ENCODE peak calls at places on chromosomes 4 and X, in nine cellular contexts. One of them, this sample, is unnamed.

GRCh38 chr4:173057906-173058305 is 110.7 kb upstream of the GALNT7 start:
- DNase-seq in right lobe of liver: no peak
- DNase-seq in ovary: no peak
- DNase-seq in prostate gland: no peak
- DNase-seq in fibroblast of lung: no peak
- DNase-seq in lower lobe of right lung: no peak
- DNase-seq in testis: no peak
- DNase-seq in cardiac muscle cell: no peak
- DNase-seq in brain microvascular endothelial cell: peak
- DNase-seq in this sample: peak

GRCh38 chrX:34365482-34365881 is 233.4 kb upstream of the FAM47A start:
- DNase-seq in brain microvascular endothelial cell: peak
- DNase-seq in cardiac muscle cell: peak
- DNase-seq in testis: peak
- DNase-seq in right lobe of liver: no peak
- DNase-seq in fibroblast of lung: peak
- DNase-seq in lower lobe of right lung: no peak
- DNase-seq in ovary: no peak
- DNase-seq in prostate gland: no peak
- DNase-seq in this sample: peak

GRCh38 chr4:149785686-149786431 is 29.8 kb downstream of the IQCM start:
- DNase-seq in cardiac muscle cell: no peak
- DNase-seq in fibroblast of lung: peak
- DNase-seq in lower lobe of right lung: no peak
- DNase-seq in ovary: no peak
- DNase-seq in brain microvascular endothelial cell: no peak
- DNase-seq in right lobe of liver: no peak
- DNase-seq in prostate gland: no peak
- DNase-seq in testis: no peak
- DNase-seq in this sample: no peak

GRCh38 chrX:10929747-10930146 is 181.4 kb upstream of the HCCS start:
- DNase-seq in ovary: no peak
- DNase-seq in testis: no peak
- DNase-seq in fibroblast of lung: no peak
- DNase-seq in cardiac muscle cell: no peak
- DNase-seq in prostate gland: no peak
- DNase-seq in lower lobe of right lung: no peak
- DNase-seq in brain microvascular endothelial cell: no peak
- DNase-seq in right lobe of liver: no peak
- DNase-seq in this sample: no peak

GRCh38 chrX:100410083-100410590 is at the start of gene PCDH19:
- DNase-seq in lower lobe of right lung: peak
- DNase-seq in brain microvascular endothelial cell: peak
- DNase-seq in fibroblast of lung: peak
- DNase-seq in ovary: peak
- DNase-seq in cardiac muscle cell: peak
- DNase-seq in right lobe of liver: peak
- DNase-seq in testis: peak
- DNase-seq in prostate gland: peak
- DNase-seq in this sample: peak

GRCh38 chrX:104618106-104618895 is 52.3 kb downstream of the IL1RAPL2 start:
- DNase-seq in fibroblast of lung: no peak
- DNase-seq in right lobe of liver: no peak
- DNase-seq in brain microvascular endothelial cell: no peak
- DNase-seq in lower lobe of right lung: no peak
- DNase-seq in cardiac muscle cell: no peak
- DNase-seq in testis: no peak
- DNase-seq in ovary: no peak
- DNase-seq in prostate gland: no peak
- DNase-seq in this sample: no peak

GRCh38 chr4:126794363-126794762 is 838.4 kb upstream of the INTU start:
- DNase-seq in lower lobe of right lung: no peak
- DNase-seq in fibroblast of lung: peak
- DNase-seq in cardiac muscle cell: no peak
- DNase-seq in brain microvascular endothelial cell: no peak
- DNase-seq in prostate gland: no peak
- DNase-seq in ovary: no peak
- DNase-seq in testis: no peak
- DNase-seq in right lobe of liver: no peak
- DNase-seq in this sample: no peak

GRCh38 chr4:176879370-176880116 is 86.8 kb upstream of the VEGFC start:
- DNase-seq in prostate gland: no peak
- DNase-seq in brain microvascular endothelial cell: no peak
- DNase-seq in fibroblast of lung: peak
- DNase-seq in testis: no peak
- DNase-seq in cardiac muscle cell: no peak
- DNase-seq in right lobe of liver: no peak
- DNase-seq in ovary: no peak
- DNase-seq in lower lobe of right lung: no peak
- DNase-seq in this sample: no peak

GRCh38 chr4:139957108-139957464 is 196.9 kb downstream of the MAML3 start:
- DNase-seq in ovary: no peak
- DNase-seq in testis: no peak
- DNase-seq in brain microvascular endothelial cell: no peak
- DNase-seq in prostate gland: no peak
- DNase-seq in right lobe of liver: no peak
- DNase-seq in fibroblast of lung: no peak
- DNase-seq in lower lobe of right lung: no peak
- DNase-seq in cardiac muscle cell: no peak
- DNase-seq in this sample: no peak

GRCh38 chr4:139957986-139958737 is 195.8 kb downstream of the MAML3 start:
- DNase-seq in lower lobe of right lung: no peak
- DNase-seq in testis: no peak
- DNase-seq in prostate gland: no peak
- DNase-seq in fibroblast of lung: no peak
- DNase-seq in cardiac muscle cell: no peak
- DNase-seq in ovary: no peak
- DNase-seq in brain microvascular endothelial cell: no peak
- DNase-seq in right lobe of liver: no peak
- DNase-seq in this sample: no peak

GRCh38 chr4:139955600-139955999 is 198.4 kb downstream of the MAML3 start:
- DNase-seq in ovary: no peak
- DNase-seq in right lobe of liver: no peak
- DNase-seq in brain microvascular endothelial cell: no peak
- DNase-seq in fibroblast of lung: no peak
- DNase-seq in cardiac muscle cell: no peak
- DNase-seq in lower lobe of right lung: no peak
- DNase-seq in prostate gland: no peak
- DNase-seq in testis: no peak
- DNase-seq in this sample: no peak

GRCh38 chr4:139954512-139954911 is 199.5 kb downstream of the MAML3 start:
- DNase-seq in prostate gland: no peak
- DNase-seq in ovary: no peak
- DNase-seq in right lobe of liver: no peak
- DNase-seq in fibroblast of lung: no peak
- DNase-seq in brain microvascular endothelial cell: no peak
- DNase-seq in lower lobe of right lung: no peak
- DNase-seq in cardiac muscle cell: no peak
- DNase-seq in testis: no peak
- DNase-seq in this sample: no peak

DNA sequence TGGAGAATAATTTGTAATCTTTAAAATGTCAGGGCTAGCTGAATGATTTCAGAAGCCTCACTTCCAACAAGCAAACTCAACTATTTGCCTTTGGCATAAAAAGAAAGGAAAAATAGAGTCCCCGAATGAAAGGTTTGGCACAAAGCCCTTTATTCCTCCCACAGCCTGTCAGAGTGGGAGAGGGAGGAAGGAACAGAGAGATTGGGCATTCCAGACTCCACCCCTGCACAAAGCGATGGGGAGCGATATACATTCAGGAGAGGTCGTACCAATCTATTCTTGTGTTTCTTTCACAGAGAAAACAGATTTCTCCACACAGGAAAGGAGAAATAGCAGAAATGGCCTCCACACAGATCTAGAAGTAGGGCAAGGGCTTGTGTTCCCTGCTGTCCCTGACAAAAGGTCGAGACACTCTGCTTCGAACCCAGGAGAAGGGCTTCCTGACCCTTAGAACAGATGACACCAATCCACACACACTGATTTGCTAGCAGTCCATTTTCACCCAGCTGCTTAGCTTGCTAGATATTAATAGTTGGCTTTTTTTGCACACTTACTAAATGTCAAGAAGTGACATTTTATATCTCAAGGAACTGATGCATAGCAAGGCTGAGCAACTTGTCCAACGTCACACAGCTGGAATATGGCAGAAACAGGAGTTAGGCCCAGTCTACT is 197.4 kb downstream of the MAML3 start:
- DNase-seq in brain microvascular endothelial cell: no peak
- DNase-seq in right lobe of liver: no peak
- DNase-seq in prostate gland: no peak
- DNase-seq in ovary: no peak
- DNase-seq in testis: peak
- DNase-seq in lower lobe of right lung: no peak
- DNase-seq in fibroblast of lung: peak
- DNase-seq in cardiac muscle cell: no peak
- DNase-seq in this sample: no peak
- H3K27ac ChIP-seq in brain microvascular endothelial cell: no peak
- H3K27ac ChIP-seq in right lobe of liver: no peak
- H3K27ac ChIP-seq in prostate gland: no peak
- H3K27ac ChIP-seq in ovary: peak
- H3K27ac ChIP-seq in testis: peak
- H3K27ac ChIP-seq in lower lobe of right lung: peak
- H3K27ac ChIP-seq in fibroblast of lung: no peak
- H3K27ac ChIP-seq in cardiac muscle cell: peak
- H3K27ac ChIP-seq in this sample: no peak

DNA sequence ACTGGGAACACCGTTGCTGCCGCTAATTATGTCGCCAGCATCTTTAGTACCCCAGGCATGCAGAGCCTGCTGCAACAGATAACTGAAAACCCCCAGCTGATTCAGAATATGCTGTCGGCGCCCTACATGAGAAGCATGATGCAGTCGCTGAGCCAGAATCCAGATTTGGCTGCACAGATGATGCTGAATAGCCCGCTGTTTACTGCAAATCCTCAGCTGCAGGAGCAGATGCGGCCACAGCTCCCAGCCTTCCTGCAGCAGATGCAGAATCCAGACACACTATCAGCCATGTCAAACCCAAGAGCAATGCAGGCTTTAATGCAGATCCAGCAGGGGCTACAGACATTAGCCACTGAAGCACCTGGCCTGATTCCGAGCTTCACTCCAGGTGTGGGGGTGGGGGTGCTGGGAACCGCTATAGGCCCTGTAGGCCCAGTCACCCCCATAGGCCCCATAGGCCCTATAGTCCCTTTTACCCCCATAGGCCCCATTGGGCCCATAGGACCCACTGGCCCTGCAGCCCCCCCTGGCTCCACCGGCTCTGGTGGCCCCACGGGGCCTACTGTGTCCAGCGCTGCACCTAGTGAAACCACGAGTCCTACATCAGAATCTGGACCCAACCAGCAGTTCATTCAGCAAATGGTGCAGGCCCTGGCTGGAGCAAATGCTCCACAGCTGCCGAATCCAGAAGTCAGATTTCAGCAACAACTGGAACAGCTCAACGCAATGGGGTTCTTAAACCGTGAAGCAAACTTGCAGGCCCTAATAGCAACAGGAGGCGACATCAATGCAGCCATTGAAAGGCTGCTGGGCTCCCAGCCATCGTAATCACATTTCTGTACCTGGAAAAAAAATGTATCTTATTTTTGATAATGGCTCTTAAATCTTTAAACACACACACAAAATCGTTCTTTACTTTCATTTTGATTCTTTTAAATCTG is 1.8 kb downstream of the UBQLN2 start:
- DNase-seq in lower lobe of right lung: no peak
- DNase-seq in cardiac muscle cell: peak
- DNase-seq in testis: peak
- DNase-seq in prostate gland: no peak
- DNase-seq in ovary: no peak
- DNase-seq in right lobe of liver: no peak
- DNase-seq in fibroblast of lung: no peak
- DNase-seq in brain microvascular endothelial cell: no peak
- DNase-seq in this sample: peak
- H3K27ac ChIP-seq in lower lobe of right lung: peak
- H3K27ac ChIP-seq in cardiac muscle cell: peak
- H3K27ac ChIP-seq in testis: no peak
- H3K27ac ChIP-seq in prostate gland: no peak
- H3K27ac ChIP-seq in ovary: no peak
- H3K27ac ChIP-seq in right lobe of liver: no peak
- H3K27ac ChIP-seq in fibroblast of lung: peak
- H3K27ac ChIP-seq in brain microvascular endothelial cell: no peak
- H3K27ac ChIP-seq in this sample: no peak

GRCh38 chrX:112341598-112341997 is 259.0 kb upstream of the TRPC5 start:
- DNase-seq in fibroblast of lung: no peak
- DNase-seq in testis: peak
- DNase-seq in prostate gland: no peak
- DNase-seq in brain microvascular endothelial cell: no peak
- DNase-seq in right lobe of liver: no peak
- DNase-seq in cardiac muscle cell: no peak
- DNase-seq in ovary: no peak
- DNase-seq in lower lobe of right lung: no peak
- DNase-seq in this sample: no peak
- H3K27ac ChIP-seq in fibroblast of lung: no peak
- H3K27ac ChIP-seq in testis: no peak
- H3K27ac ChIP-seq in prostate gland: no peak
- H3K27ac ChIP-seq in brain microvascular endothelial cell: no peak
- H3K27ac ChIP-seq in right lobe of liver: no peak
- H3K27ac ChIP-seq in cardiac muscle cell: no peak
- H3K27ac ChIP-seq in ovary: no peak
- H3K27ac ChIP-seq in lower lobe of right lung: no peak
- H3K27ac ChIP-seq in this sample: no peak

GRCh38 chr4:108620101-108620932 is at the start of gene RPL34:
- DNase-seq in brain microvascular endothelial cell: peak
- DNase-seq in prostate gland: peak
- DNase-seq in fibroblast of lung: peak
- DNase-seq in right lobe of liver: peak
- DNase-seq in lower lobe of right lung: peak
- DNase-seq in ovary: peak
- DNase-seq in cardiac muscle cell: peak
- DNase-seq in testis: peak
- DNase-seq in this sample: peak

GRCh38 chr4:108620933-108621905 is 843 bp downstream of the RPL34 start:
- DNase-seq in cardiac muscle cell: no peak
- DNase-seq in ovary: no peak
- DNase-seq in brain microvascular endothelial cell: no peak
- DNase-seq in lower lobe of right lung: no peak
- DNase-seq in fibroblast of lung: no peak
- DNase-seq in right lobe of liver: no peak
- DNase-seq in testis: no peak
- DNase-seq in prostate gland: no peak
- DNase-seq in this sample: no peak

GRCh38 chr4:108622022-108622421 is 1.6 kb downstream of the RPL34 start:
- DNase-seq in prostate gland: no peak
- DNase-seq in cardiac muscle cell: no peak
- DNase-seq in fibroblast of lung: no peak
- DNase-seq in brain microvascular endothelial cell: no peak
- DNase-seq in right lobe of liver: no peak
- DNase-seq in testis: no peak
- DNase-seq in lower lobe of right lung: no peak
- DNase-seq in ovary: no peak
- DNase-seq in this sample: no peak

GRCh38 chr4:108622828-108623227 is 2.5 kb downstream of the RPL34 start:
- DNase-seq in fibroblast of lung: no peak
- DNase-seq in lower lobe of right lung: no peak
- DNase-seq in brain microvascular endothelial cell: no peak
- DNase-seq in prostate gland: no peak
- DNase-seq in right lobe of liver: no peak
- DNase-seq in ovary: no peak
- DNase-seq in cardiac muscle cell: no peak
- DNase-seq in testis: no peak
- DNase-seq in this sample: no peak

DNA sequence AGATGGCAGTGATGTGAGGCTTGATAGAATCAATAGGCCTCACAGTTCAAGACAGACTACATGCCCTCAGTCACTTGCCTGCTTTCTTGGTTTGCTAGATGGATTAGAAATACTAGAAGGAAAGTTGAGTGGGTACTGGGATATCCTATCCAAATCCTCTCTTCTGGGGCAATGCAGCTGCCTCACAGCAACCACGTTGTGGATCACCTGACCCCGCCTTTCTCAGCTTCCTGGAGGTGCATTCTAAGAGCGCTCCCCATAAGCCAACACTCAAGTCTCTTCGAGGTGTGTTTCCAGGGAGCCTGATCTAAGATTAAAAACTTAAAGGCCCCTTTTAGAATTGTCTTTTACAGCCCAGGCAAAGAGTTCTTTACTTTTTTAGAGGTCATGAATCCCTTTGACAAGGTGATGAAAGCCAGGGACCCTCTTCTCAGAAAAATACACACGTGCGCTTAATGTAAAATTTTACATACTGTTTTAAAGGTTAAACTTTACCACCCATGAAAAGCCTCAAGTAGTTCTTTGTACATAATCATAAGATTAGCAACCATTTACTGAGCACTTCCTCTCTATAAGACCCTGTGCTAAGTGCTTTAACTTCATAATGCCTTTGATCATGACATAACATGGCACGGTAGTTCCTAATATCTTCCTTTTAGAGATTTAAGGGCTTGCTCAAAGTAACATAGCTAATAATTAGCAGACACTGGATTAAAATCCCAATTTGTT is 840 bp upstream of the RPL34 start:
- DNase-seq in lower lobe of right lung: no peak
- DNase-seq in prostate gland: no peak
- DNase-seq in fibroblast of lung: no peak
- DNase-seq in right lobe of liver: no peak
- DNase-seq in brain microvascular endothelial cell: no peak
- DNase-seq in cardiac muscle cell: peak
- DNase-seq in testis: no peak
- DNase-seq in ovary: no peak
- DNase-seq in this sample: no peak
- H3K27ac ChIP-seq in lower lobe of right lung: peak
- H3K27ac ChIP-seq in prostate gland: peak
- H3K27ac ChIP-seq in fibroblast of lung: peak
- H3K27ac ChIP-seq in right lobe of liver: peak
- H3K27ac ChIP-seq in brain microvascular endothelial cell: no peak
- H3K27ac ChIP-seq in cardiac muscle cell: peak
- H3K27ac ChIP-seq in testis: peak
- H3K27ac ChIP-seq in ovary: peak
- H3K27ac ChIP-seq in this sample: no peak